ENCODE peak calls at places on chromosomes 3 and 15, in five cellular contexts. One of them, this sample, is unnamed. For H3K36me3, the result is how much of the 10 kb centered on the place peaks cover.

GRCh38 chr3:129428020-129428381 is 435 bp downstream of the EFCAB12 start:
- DNase-seq in fibroblast of lung: no peak
- DNase-seq in Caco-2: no peak
- DNase-seq in lung: no peak
- DNase-seq in IMR-90: no peak
- DNase-seq in this sample: no peak

GRCh38 chr15:68808091-68808490 is 12.6 kb downstream of the ANP32A start:
- DNase-seq in Caco-2: no peak
- DNase-seq in lung: no peak
- DNase-seq in fibroblast of lung: no peak
- DNase-seq in IMR-90: no peak
- DNase-seq in this sample: no peak

GRCh38 chr15:39392469-39393047 is 188.3 kb upstream of the THBS1 start:
- DNase-seq in IMR-90: no peak
- DNase-seq in fibroblast of lung: no peak
- DNase-seq in lung: no peak
- DNase-seq in Caco-2: no peak
- DNase-seq in this sample: peak

GRCh38 chr3:40921251-40921650 is 278.1 kb upstream of the CTNNB1 start:
- DNase-seq in IMR-90: no peak
- DNase-seq in fibroblast of lung: no peak
- DNase-seq in lung: no peak
- DNase-seq in Caco-2: no peak
- DNase-seq in this sample: no peak

GRCh38 chr3:153829596-153830170 is 291.5 kb upstream of the ARHGEF26 start:
- DNase-seq in fibroblast of lung: peak
- DNase-seq in lung: no peak
- DNase-seq in IMR-90: no peak
- DNase-seq in Caco-2: no peak
- DNase-seq in this sample: peak

GRCh38 chr3:190088890-190089289 is 31.8 kb downstream of the P3H2 start:
- DNase-seq in fibroblast of lung: peak
- DNase-seq in IMR-90: peak
- DNase-seq in lung: no peak
- DNase-seq in Caco-2: no peak
- DNase-seq in this sample: peak

GRCh38 chr15:60381148-60381788 is 16.5 kb downstream of the ANXA2 start:
- DNase-seq in fibroblast of lung: peak
- DNase-seq in IMR-90: peak
- DNase-seq in Caco-2: no peak
- DNase-seq in lung: no peak
- DNase-seq in this sample: no peak

GRCh38 chr3:50210176-50210509 is 5.1 kb downstream of the SLC38A3 start:
- DNase-seq in lung: no peak
- DNase-seq in IMR-90: no peak
- DNase-seq in fibroblast of lung: no peak
- DNase-seq in Caco-2: no peak
- DNase-seq in this sample: no peak

GRCh38 chr15:23877502-23878412 is 190.7 kb upstream of the NDN start:
- DNase-seq in IMR-90: no peak
- DNase-seq in Caco-2: peak
- DNase-seq in fibroblast of lung: peak
- DNase-seq in lung: peak
- DNase-seq in this sample: no peak

GRCh38 chr3:98730338-98730737 is 32.8 kb upstream of the ST3GAL6 start:
- DNase-seq in Caco-2: no peak
- DNase-seq in lung: no peak
- DNase-seq in fibroblast of lung: peak
- DNase-seq in IMR-90: no peak
- DNase-seq in this sample: peak

GRCh38 chr15:39115379-39116057 is 465.4 kb upstream of the THBS1 start:
- DNase-seq in IMR-90: no peak
- DNase-seq in lung: no peak
- DNase-seq in Caco-2: no peak
- DNase-seq in fibroblast of lung: no peak
- DNase-seq in this sample: peak

GRCh38 chr3:159785276-159785675 is 203.4 kb upstream of the IL12A start:
- DNase-seq in Caco-2: peak
- DNase-seq in fibroblast of lung: peak
- DNase-seq in lung: no peak
- DNase-seq in IMR-90: peak
- DNase-seq in this sample: peak

GRCh38 chr3:67783281-67784250 is 129.2 kb upstream of the SUCLG2 start:
- DNase-seq in IMR-90: peak
- DNase-seq in lung: no peak
- DNase-seq in fibroblast of lung: peak
- DNase-seq in Caco-2: no peak
- DNase-seq in this sample: peak

GRCh38 chr3:61141697-61142096 is 109.6 kb downstream of the FHIT start:
- DNase-seq in Caco-2: no peak
- DNase-seq in IMR-90: no peak
- DNase-seq in fibroblast of lung: no peak
- DNase-seq in lung: no peak
- DNase-seq in this sample: no peak

GRCh38 chr3:36058404-36059035 is 321.8 kb upstream of the STAC start:
- DNase-seq in IMR-90: no peak
- DNase-seq in Caco-2: no peak
- DNase-seq in fibroblast of lung: no peak
- DNase-seq in lung: no peak
- DNase-seq in this sample: no peak

GRCh38 chr3:184275961-184276910 is at the start of gene ECE2:
- DNase-seq in fibroblast of lung: no peak
- DNase-seq in lung: no peak
- DNase-seq in IMR-90: no peak
- DNase-seq in Caco-2: no peak
- DNase-seq in this sample: no peak

GRCh38 chr3:194836676-194837075 is 151.0 kb downstream of the FAM43A start:
- DNase-seq in fibroblast of lung: no peak
- DNase-seq in Caco-2: no peak
- DNase-seq in IMR-90: no peak
- DNase-seq in lung: no peak
- DNase-seq in this sample: no peak

GRCh38 chr3:186361246-186361611 is 805 bp downstream of the DGKG start:
- DNase-seq in lung: no peak
- DNase-seq in fibroblast of lung: no peak
- DNase-seq in IMR-90: no peak
- DNase-seq in Caco-2: no peak
- DNase-seq in this sample: no peak

GRCh38 chr3:145333931-145334330 is 827.1 kb downstream of the PLOD2 start:
- DNase-seq in lung: no peak
- DNase-seq in fibroblast of lung: no peak
- DNase-seq in IMR-90: no peak
- DNase-seq in Caco-2: no peak
- DNase-seq in this sample: no peak

GRCh38 chr15:70701891-70702568 is 61.3 kb downstream of the UACA start:
- DNase-seq in IMR-90: peak
- DNase-seq in lung: no peak
- DNase-seq in Caco-2: no peak
- DNase-seq in fibroblast of lung: peak
- DNase-seq in this sample: peak

GRCh38 chr15:39961051-39961450 is 27.1 kb downstream of the EIF2AK4 start:
- DNase-seq in lung: no peak
- DNase-seq in Caco-2: no peak
- DNase-seq in IMR-90: peak
- DNase-seq in fibroblast of lung: peak
- DNase-seq in this sample: no peak

GRCh38 chr15:53576841-53577240 is 182.6 kb downstream of the WDR72 start:
- DNase-seq in Caco-2: no peak
- DNase-seq in lung: no peak
- DNase-seq in fibroblast of lung: no peak
- DNase-seq in IMR-90: no peak
- DNase-seq in this sample: no peak

GRCh38 chr3:111080357-111080937 is 8.8 kb downstream of the NECTIN3 start:
- DNase-seq in IMR-90: peak
- DNase-seq in lung: no peak
- DNase-seq in Caco-2: peak
- DNase-seq in fibroblast of lung: peak
- DNase-seq in this sample: peak

GRCh38 chr15:76861815-76862397 is 43.2 kb downstream of the SCAPER start:
- DNase-seq in Caco-2: no peak
- DNase-seq in IMR-90: no peak
- DNase-seq in fibroblast of lung: no peak
- DNase-seq in lung: no peak
- DNase-seq in this sample: no peak

GRCh38 chr3:8794247-8794646 is 24.8 kb upstream of the OXTR start:
- DNase-seq in IMR-90: no peak
- DNase-seq in fibroblast of lung: no peak
- DNase-seq in lung: no peak
- DNase-seq in Caco-2: no peak
- DNase-seq in this sample: no peak

GRCh38 chr3:153350420-153350819 is 188.4 kb downstream of the RAP2B start:
- DNase-seq in Caco-2: peak
- DNase-seq in IMR-90: peak
- DNase-seq in lung: no peak
- DNase-seq in fibroblast of lung: peak
- DNase-seq in this sample: no peak

GRCh38 chr3:157231071-157231470 is 71.1 kb upstream of the CCNL1 start:
- DNase-seq in lung: no peak
- DNase-seq in Caco-2: no peak
- DNase-seq in IMR-90: peak
- DNase-seq in fibroblast of lung: peak
- DNase-seq in this sample: no peak

GRCh38 chr3:14542656-14543055 is 2.5 kb upstream of the GRIP2 start:
- DNase-seq in fibroblast of lung: no peak
- DNase-seq in lung: no peak
- DNase-seq in IMR-90: no peak
- DNase-seq in Caco-2: no peak
- DNase-seq in this sample: no peak

GRCh38 chr3:106097817-106098410 is 229.1 kb upstream of the CBLB start:
- DNase-seq in Caco-2: no peak
- DNase-seq in fibroblast of lung: peak
- DNase-seq in IMR-90: peak
- DNase-seq in lung: no peak
- DNase-seq in this sample: no peak

GRCh38 chr3:115401891-115402501 is 221.3 kb upstream of the GAP43 start:
- DNase-seq in IMR-90: peak
- DNase-seq in fibroblast of lung: peak
- DNase-seq in lung: no peak
- DNase-seq in Caco-2: no peak
- DNase-seq in this sample: peak

GRCh38 chr15:93942140-93942808 is 289.1 kb upstream of the MCTP2 start:
- DNase-seq in IMR-90: no peak
- DNase-seq in Caco-2: no peak
- DNase-seq in lung: no peak
- DNase-seq in fibroblast of lung: peak
- DNase-seq in this sample: peak

DNA sequence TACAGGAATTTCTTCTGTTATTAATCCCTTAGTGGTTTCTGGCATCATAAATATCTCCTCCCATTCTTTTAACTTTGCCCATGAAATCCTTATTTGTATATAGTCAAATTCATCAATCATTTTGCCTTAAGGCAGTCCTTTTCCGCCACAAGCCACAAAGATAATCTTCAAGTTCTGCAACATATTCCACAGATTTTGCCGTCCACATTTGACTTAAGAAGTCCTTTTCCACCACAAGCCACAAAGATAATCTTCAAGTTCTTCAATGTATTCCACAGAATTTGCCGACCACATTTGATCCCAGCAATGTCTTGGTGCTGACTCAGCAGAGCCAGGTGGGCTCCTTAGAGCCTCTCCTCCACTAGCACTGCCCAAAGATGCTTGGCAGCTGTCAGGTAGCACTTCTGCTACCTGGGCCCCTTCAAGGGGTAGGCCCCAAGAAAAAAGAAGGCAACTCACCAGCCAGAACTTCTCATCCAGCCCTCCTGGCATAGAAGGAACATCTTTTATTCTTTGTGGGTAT is 35.0 kb downstream of the SEC22C start:
- DNase-seq in lung: no peak
- DNase-seq in IMR-90: no peak
- DNase-seq in Caco-2: no peak
- DNase-seq in fibroblast of lung: peak
- DNase-seq in this sample: no peak
- H3K4me3 ChIP-seq in lung: no peak
- H3K4me3 ChIP-seq in IMR-90: no peak
- H3K4me3 ChIP-seq in Caco-2: no peak
- H3K4me3 ChIP-seq in fibroblast of lung: no peak
- H3K4me3 ChIP-seq in this sample: no peak

DNA sequence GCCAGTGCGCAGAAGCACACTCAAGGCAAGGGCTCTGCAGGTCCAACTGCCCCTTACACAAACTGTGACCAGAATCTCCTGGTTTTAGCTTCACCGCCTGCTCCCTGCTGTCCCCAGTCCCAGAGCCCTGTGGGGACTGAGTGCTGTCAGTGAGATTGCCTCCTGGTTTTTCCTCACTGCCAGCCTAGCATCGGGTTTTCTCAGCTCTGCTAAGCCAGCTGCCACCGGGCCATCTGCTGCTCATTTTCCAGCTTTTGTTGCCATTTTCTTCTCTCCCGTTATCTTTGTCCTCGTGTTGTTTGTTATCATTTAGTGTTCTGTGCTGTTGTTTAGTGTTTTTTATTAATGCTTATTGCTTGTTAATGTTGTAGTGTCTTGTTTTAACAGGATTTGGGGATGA is 79.5 kb upstream of the BLM start:
- DNase-seq in Caco-2: no peak
- DNase-seq in IMR-90: no peak
- DNase-seq in lung: no peak
- DNase-seq in fibroblast of lung: no peak
- DNase-seq in this sample: no peak
- H3K36me3 ChIP-seq in Caco-2: under half
- H3K36me3 ChIP-seq in IMR-90: under half
- H3K36me3 ChIP-seq in lung: under half
- H3K36me3 ChIP-seq in fibroblast of lung: under half
- H3K36me3 ChIP-seq in this sample: under half

GRCh38 chr3:126084667-126085180 is 800 bp upstream of the SLC41A3 start:
- DNase-seq in fibroblast of lung: no peak
- DNase-seq in lung: no peak
- DNase-seq in Caco-2: no peak
- DNase-seq in IMR-90: no peak
- DNase-seq in this sample: peak
- TF ChIP-seq CTCF in fibroblast of lung: no peak
- TF ChIP-seq CTCF in lung: no peak
- TF ChIP-seq CTCF in Caco-2: no peak
- TF ChIP-seq CTCF in IMR-90: no peak
- TF ChIP-seq CTCF in this sample: no peak

DNA sequence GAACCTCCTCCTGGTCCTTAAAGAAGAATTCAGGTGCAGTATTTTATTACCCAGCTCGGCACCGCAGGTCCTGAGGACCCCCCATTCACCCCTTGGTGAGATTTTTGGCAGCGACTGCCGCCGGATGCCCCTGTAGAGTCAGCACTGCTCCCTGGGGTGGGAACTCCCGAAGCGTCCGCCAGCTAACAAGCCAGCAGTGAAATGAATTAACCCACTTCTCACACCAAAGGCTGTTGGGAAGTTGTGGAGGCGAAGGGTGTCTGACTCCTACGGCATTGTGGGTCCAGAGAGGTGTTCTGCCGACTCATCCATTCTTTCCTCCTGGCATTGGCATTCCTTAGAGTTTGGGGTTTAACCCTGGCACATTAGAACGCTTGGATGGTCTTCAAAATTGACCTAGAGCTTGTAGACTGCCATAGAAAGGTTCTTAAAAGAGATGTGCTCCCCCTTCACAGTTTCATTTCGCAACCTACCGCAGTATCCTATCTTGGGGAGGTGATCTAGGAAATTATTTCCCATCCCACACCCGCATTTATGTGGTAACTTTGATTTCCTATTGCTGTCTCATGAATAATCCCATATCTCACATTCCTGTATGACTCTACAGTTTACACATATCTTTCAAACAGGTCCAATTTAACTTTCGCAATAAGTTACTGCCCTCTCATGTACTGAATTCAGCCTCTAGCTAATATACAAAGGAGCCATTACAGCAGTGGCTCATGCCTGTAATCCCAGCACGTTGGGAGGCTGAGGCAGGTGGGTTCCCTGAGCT is 879 bp upstream of the EIF5A2 start:
- DNase-seq in Caco-2: peak
- DNase-seq in IMR-90: peak
- DNase-seq in fibroblast of lung: peak
- DNase-seq in lung: no peak
- DNase-seq in this sample: peak
- H3K4me3 ChIP-seq in Caco-2: peak
- H3K4me3 ChIP-seq in IMR-90: no peak
- H3K4me3 ChIP-seq in fibroblast of lung: no peak
- H3K4me3 ChIP-seq in lung: no peak
- H3K4me3 ChIP-seq in this sample: no peak